ENCODE peak calls at places on chromosomes 1 and 21, in four cellular contexts. K is GM12878, X is SK-N-SH, U is K562. N is an unnamed sample.

GRCh38 chr1:60848583-60849188 is 233.7 kb upstream of the NFIA start:
- DNase-seq in U (no peak), X (no peak), K (no peak), N (peak)

GRCh38 chr1:27684176-27684575 is 12.2 kb upstream of the IFI6 start:
- DNase-seq in U (no peak), K (no peak), X (no peak), N (no peak)

GRCh38 chr1:94865369-94865768 is 45.2 kb downstream of the SLC44A3 start:
- DNase-seq in X (no peak), K (no peak), U (no peak), N (no peak)

GRCh38 chr1:112267929-112268328 is 128.1 kb upstream of the CTTNBP2NL start:
- DNase-seq in K (no peak), U (no peak), X (no peak), N (no peak)

GRCh38 chr1:221625026-221625425 is 116.9 kb downstream of the DUSP10 start:
- DNase-seq in X (no peak), K (no peak), U (no peak), N (no peak)

GRCh38 chr1:166174108-166174507 is 7.3 kb upstream of the FAM78B start:
- DNase-seq in K (no peak), X (peak), U (no peak), N (no peak)

GRCh38 chr1:147273409-147274307 is 31.2 kb downstream of the CHD1L start:
- DNase-seq in K (peak), X (peak), U (peak), N (no peak)

GRCh38 chr1:101769520-101769919 is 227.2 kb downstream of the OLFM3 start:
- DNase-seq in X (peak), K (no peak), U (no peak), N (no peak)

GRCh38 chr1:183443025-183443424 is 24.8 kb upstream of the NMNAT2 start:
- DNase-seq in K (no peak), X (peak), U (no peak), N (no peak)

GRCh38 chr1:22332795-22333499 is 118.7 kb upstream of the ZBTB40 start:
- DNase-seq in K (peak), U (no peak), X (no peak), N (no peak)

GRCh38 chr1:35558374-35559316 is 1.0 kb downstream of the NCDN start:
- DNase-seq in X (peak), U (peak), K (no peak), N (no peak)

DNA sequence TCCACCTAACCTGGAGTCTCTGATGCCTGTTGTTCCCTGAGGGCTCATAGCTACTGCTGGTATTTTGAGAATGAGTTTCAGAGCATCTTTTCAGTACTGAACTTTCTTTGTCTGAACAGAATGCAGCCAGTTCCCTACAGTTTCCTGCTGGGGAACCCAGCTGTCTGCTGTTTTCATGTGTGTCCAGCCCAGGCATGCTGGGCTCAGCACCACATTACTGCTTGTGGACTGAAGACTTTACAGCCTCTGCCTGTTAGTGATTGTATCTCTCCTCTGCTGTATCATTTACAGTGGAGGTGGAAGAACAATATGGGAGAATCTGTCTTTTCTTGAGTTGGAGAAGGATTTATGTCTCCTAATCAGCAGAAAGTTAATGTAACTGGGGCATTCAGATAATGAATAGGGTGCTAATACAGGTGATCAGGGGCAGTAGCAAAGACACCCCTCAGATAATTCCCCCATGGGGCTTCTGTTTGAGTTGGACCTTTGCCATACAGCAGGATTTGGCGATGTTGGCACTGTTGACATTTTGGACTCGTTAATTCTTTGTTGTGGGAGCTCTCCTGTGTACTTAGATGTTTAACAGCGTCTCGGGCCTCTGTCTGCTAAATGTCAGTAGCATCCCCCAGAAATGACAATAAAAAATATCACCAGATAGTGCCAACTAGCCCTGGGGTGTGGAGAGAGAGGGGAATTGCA is 207.7 kb downstream of the HHAT start:
- DNase-seq in U (no peak), K (no peak), X (peak), N (no peak)
- TF ChIP-seq NRF1 in U (no peak), K (no peak), X (no peak), N (no peak)

GRCh38 chr1:179745131-179745611 is 2.1 kb downstream of the FAM163A start:
- DNase-seq in K (no peak), X (peak), U (no peak), N (no peak)

GRCh38 chr1:179742291-179742690 is 800 bp upstream of the FAM163A start:
- DNase-seq in K (no peak), U (no peak), X (no peak), N (no peak)

GRCh38 chr1:179744401-179745130 is 1.5 kb downstream of the FAM163A start:
- DNase-seq in K (no peak), X (peak), U (no peak), N (no peak)

GRCh38 chr1:179742717-179743678 is at the start of gene FAM163A:
- DNase-seq in U (no peak), K (no peak), X (peak), N (no peak)

GRCh38 chr1:179743679-179744400 is 749 bp downstream of the FAM163A start:
- DNase-seq in U (no peak), K (no peak), X (peak), N (no peak)
- TF ChIP-seq NRF1 in U (no peak), K (no peak), X (no peak), N (no peak)

DNA sequence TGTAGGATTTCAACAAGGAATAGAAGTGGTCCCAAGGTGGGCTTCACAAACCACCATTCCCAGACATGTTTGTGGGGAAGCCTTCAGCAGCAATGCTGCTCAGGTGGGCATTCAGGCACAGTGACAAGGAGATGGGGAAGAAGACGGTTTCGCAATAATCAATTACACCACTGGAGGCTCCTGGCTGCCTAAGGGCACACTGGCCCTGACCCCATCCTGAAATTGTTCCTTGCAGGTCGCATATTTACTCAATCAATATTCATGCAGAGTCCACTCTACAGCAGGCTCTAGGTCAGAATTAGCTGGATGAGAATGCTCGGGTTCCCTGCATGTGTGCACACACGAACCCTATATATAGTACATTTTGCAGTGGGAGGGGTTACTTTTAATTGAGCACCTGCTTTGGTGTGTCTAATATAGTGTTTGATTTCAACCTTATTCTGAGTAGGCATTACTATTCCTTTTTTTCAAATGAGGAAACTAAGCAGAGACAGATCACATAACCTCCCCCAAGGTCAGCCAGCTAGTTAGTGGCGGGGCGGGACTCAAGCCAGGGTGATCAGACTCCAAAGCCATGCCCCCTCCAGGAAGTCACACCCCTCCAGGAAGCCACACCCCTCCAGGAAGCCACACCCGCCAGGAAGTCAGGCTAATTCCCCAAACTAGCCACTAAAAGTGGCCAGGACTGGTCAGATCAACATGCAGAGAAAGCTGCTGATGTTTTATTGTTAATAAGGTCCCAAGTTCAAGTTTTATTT is 106.5 kb downstream of the HLCS start:
- DNase-seq in X (peak), U (peak), K (no peak), N (peak)
- TF ChIP-seq NRF1 in X (no peak), U (peak), K (no peak), N (no peak)

DNA sequence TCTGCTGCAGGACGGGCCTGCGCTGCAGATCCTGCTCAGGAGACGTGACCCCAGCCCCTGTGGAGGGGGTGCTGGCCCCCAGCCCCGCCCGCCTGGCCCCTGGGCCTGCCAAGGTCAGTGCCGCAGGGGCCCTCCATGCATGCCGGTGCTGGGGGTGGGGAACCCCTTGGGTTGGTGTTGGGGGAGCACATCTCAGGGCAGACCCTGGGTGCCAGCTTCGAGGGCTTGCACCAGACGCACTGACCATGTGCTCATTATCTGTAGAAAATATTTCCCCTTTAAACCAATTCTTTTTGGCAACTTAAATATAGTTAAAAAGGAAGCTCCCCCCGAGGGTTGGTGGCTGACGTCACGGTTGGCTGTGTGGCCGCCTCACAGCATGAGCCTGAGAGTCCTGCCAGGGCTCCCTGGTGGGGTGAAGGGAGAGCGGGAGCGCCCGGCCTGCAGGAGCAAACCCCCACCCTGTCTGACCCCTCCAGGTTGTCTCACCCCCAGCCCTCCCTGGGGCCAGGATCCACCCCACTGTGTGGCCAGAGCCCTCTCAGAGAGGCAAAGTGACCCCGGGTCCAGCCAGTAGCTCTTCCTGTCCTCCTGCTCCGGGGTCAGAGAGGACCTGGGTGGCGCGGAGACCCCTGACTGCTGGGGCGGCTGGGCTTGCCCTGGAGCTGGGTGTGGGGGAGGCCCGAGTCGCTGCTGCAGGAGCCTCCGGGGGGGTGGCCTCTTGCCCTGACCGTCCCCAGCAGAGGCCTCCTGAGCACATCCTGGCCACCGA is 5.3 kb upstream of the PFKL start:
- DNase-seq in X (no peak), U (no peak), K (no peak), N (no peak)
- TF ChIP-seq NRF1 in X (no peak), U (no peak), K (no peak), N (no peak)

DNA sequence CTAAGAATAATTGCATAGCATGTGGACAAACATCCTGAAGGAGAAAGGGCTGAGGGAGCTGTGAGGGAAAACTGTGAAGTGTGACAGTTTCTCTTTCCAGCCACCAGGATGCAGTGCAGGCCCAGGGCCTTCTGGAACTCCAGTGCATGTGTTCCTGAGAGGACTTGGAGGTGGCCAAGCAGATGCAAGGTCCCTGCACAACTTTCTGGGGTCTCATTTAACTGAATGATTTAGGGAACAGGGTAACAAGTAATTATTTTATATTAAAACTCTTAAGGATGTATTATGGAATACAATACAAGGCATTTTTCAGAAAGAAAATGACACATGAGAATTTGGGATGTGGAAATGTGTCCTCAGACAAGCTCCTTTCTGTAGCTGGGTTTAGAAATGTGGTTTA is 61.2 kb upstream of the MCOLN3 start:
- DNase-seq in K (no peak), X (peak), U (peak), N (no peak)
- TF ChIP-seq NRF1 in K (no peak), X (no peak), U (no peak), N (no peak)

GRCh38 chr1:208500379-208500778 is 256.2 kb upstream of the PLXNA2 start:
- DNase-seq in X (peak), K (no peak), U (no peak), N (no peak)
- TF ChIP-seq NRF1 in X (no peak), K (no peak), U (no peak), N (no peak)

DNA sequence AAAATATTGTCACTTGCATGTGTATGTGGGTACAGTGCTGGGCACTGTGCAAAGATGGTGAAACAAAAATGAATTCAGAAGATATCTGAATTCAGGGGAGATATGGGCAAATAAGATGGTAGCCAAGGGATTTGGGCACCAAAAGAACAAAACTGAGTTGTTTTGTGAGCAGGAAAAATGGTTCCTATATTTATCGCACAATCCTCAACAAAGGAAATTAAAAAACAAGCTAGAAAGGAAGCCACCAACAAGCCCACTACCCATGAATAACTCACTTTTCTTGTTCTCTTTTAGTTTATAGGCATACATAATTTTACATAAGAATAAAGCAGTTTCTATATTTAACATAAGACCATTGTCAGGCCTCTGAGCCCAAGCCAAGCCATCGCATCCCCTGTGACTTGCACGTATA is 40.7 kb upstream of the VASH2 start:
- DNase-seq in U (no peak), K (no peak), X (no peak), N (no peak)
- TF ChIP-seq NRF1 in U (no peak), K (no peak), X (no peak), N (no peak)

GRCh38 chr1:243849089-243850012 is 692 bp downstream of the AKT3 start:
- DNase-seq in K (no peak), X (peak), U (peak), N (no peak)
- TF ChIP-seq NRF1 in K (no peak), X (peak), U (no peak), N (no peak)

GRCh38 chr1:152067150-152067549 is 21.7 kb downstream of the TCHHL1 start:
- DNase-seq in X (no peak), U (no peak), K (no peak), N (no peak)
- TF ChIP-seq NRF1 in X (no peak), U (no peak), K (no peak), N (no peak)

GRCh38 chr21:45632165-45632896 is 11.2 kb upstream of the PCBP3 start:
- DNase-seq in U (no peak), K (no peak), X (peak), N (no peak)

GRCh38 chr21:45636459-45636858 is 7.1 kb upstream of the PCBP3 start:
- DNase-seq in X (no peak), U (no peak), K (no peak), N (no peak)

GRCh38 chr21:45632897-45633260 is 10.6 kb upstream of the PCBP3 start:
- DNase-seq in K (no peak), U (no peak), X (peak), N (no peak)

GRCh38 chr21:45635271-45636151 is 8.0 kb upstream of the PCBP3 start:
- DNase-seq in U (no peak), K (no peak), X (no peak), N (no peak)

DNA sequence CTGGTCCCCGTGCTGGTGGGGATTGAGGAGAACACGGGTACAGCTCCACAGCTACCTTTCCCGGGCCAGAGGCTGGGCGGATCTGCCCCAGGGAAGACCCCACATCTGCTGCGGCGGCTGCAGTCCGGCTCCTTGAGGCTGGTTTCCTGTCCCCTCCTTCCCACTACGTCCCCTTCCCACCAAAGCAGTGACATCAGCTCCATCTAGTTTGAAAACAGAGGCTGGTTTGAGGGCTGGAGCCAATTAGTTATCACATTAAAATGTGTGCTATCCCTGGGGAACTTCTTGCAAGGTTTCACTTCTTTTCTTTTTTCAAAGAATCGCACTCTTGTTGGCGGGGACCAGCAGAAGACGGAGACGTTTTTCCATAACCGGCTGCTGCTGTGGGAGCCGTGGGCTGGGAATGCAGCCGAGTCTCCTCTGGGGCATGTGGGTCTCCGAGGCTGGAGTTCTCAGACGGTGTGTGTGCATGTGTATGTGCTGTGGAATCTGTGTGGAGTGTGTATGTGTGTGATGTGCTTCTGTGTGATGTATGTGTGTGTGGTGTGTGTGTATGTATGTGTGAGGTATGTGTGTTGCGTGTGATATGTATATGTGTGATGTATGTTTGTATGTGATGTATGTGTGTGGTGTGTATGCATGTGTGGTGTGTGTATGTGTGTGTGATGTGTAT is 8.9 kb upstream of the PCBP3 start:
- DNase-seq in U (no peak), X (peak), K (no peak), N (no peak)
- TF ChIP-seq NRF1 in U (no peak), X (no peak), K (no peak), N (no peak)